ENCODE peak calls at places on chromosomes 5 and 9, in five cellular contexts. One of them, this sample, is unnamed.

GRCh38 chr5:102627311-102627710 is 127.8 kb upstream of the PAM start:
- DNase-seq in NCI-H510A treated with DMSO at 0.1 percent for 48 hours: no peak
- DNase-seq in GM12864: no peak
- DNase-seq in progenitor cell of endocrine pancreas: no peak
- DNase-seq in posterior vena cava: no peak
- DNase-seq in this sample: peak; percentile 60

GRCh38 chr5:67807116-67807888 is 408.3 kb upstream of the PIK3R1 start:
- DNase-seq in NCI-H510A treated with DMSO at 0.1 percent for 48 hours: no peak
- DNase-seq in GM12864: no peak
- DNase-seq in progenitor cell of endocrine pancreas: no peak
- DNase-seq in posterior vena cava: no peak
- DNase-seq in this sample: no peak

GRCh38 chr5:126525630-126526245 is 69.3 kb downstream of the ALDH7A1 start:
- DNase-seq in NCI-H510A treated with DMSO at 0.1 percent for 48 hours: no peak
- DNase-seq in GM12864: no peak
- DNase-seq in progenitor cell of endocrine pancreas: no peak
- DNase-seq in posterior vena cava: peak; percentile 89
- DNase-seq in this sample: no peak

GRCh38 chr5:107615173-107615856 is 55.4 kb downstream of the EFNA5 start:
- DNase-seq in NCI-H510A treated with DMSO at 0.1 percent for 48 hours: no peak
- DNase-seq in GM12864: no peak
- DNase-seq in progenitor cell of endocrine pancreas: no peak
- DNase-seq in posterior vena cava: no peak
- DNase-seq in this sample: peak; percentile 66

GRCh38 chr5:173399846-173400245 is 71.6 kb upstream of the STC2 start:
- DNase-seq in NCI-H510A treated with DMSO at 0.1 percent for 48 hours: no peak
- DNase-seq in GM12864: no peak
- DNase-seq in progenitor cell of endocrine pancreas: no peak
- DNase-seq in posterior vena cava: no peak
- DNase-seq in this sample: peak; percentile 22

GRCh38 chr9:113479150-113479761 is 15.7 kb downstream of the RGS3 start:
- DNase-seq in NCI-H510A treated with DMSO at 0.1 percent for 48 hours: no peak
- DNase-seq in GM12864: no peak
- DNase-seq in progenitor cell of endocrine pancreas: no peak
- DNase-seq in posterior vena cava: no peak
- DNase-seq in this sample: no peak

GRCh38 chr9:69086769-69087168 is 51.2 kb downstream of the FXN start:
- DNase-seq in NCI-H510A treated with DMSO at 0.1 percent for 48 hours: peak; percentile 15
- DNase-seq in GM12864: no peak
- DNase-seq in progenitor cell of endocrine pancreas: no peak
- DNase-seq in posterior vena cava: no peak
- DNase-seq in this sample: peak; percentile 40

GRCh38 chr5:169474226-169474625 is 109.3 kb upstream of the SPDL1 start:
- DNase-seq in NCI-H510A treated with DMSO at 0.1 percent for 48 hours: no peak
- DNase-seq in GM12864: no peak
- DNase-seq in progenitor cell of endocrine pancreas: no peak
- DNase-seq in posterior vena cava: no peak
- DNase-seq in this sample: no peak

GRCh38 chr9:31103836-31104235 is 1280.6 kb upstream of the ACO1 start:
- DNase-seq in NCI-H510A treated with DMSO at 0.1 percent for 48 hours: no peak
- DNase-seq in GM12864: no peak
- DNase-seq in progenitor cell of endocrine pancreas: no peak
- DNase-seq in posterior vena cava: no peak
- DNase-seq in this sample: peak; percentile 30

GRCh38 chr5:161094411-161094810 is 242.4 kb upstream of the ATP10B start:
- DNase-seq in NCI-H510A treated with DMSO at 0.1 percent for 48 hours: no peak
- DNase-seq in GM12864: no peak
- DNase-seq in progenitor cell of endocrine pancreas: no peak
- DNase-seq in posterior vena cava: no peak
- DNase-seq in this sample: no peak

GRCh38 chr5:57172466-57172961 is 1.3 kb upstream of the GPBP1 start:
- DNase-seq in NCI-H510A treated with DMSO at 0.1 percent for 48 hours: peak; percentile 51
- DNase-seq in GM12864: no peak
- DNase-seq in progenitor cell of endocrine pancreas: no peak
- DNase-seq in posterior vena cava: no peak
- DNase-seq in this sample: peak; percentile 49